ENCODE peak calls at places on chromosomes 12 and 14, in seven cellular contexts. W is posterior cingulate gyrus; Y is occipital lobe; H is central memory CD4-positive, alpha-beta T cell; A is MCF 10A; B is HT1080; I is activated T-cell treated with anti-CD3 and anti-CD28 coated beads, Interleukin-2, amount 50 U/mL, for 72 hours. D is an unnamed sample.

GRCh38 chr12:98492580-98493140 is 22.7 kb upstream of the TMPO start:
- DNase-seq in W (no peak), Y (no peak), H (no peak), A (no peak), B (no peak), I (no peak), D (no peak)

GRCh38 chr14:78104130-78104529 is 66.0 kb upstream of the NRXN3 start:
- DNase-seq in W (no peak), Y (no peak), H (no peak), A (no peak), B (no peak), I (no peak), D (no peak)

GRCh38 chr14:68241862-68242490 is 422.4 kb downstream of the RAD51B start:
- DNase-seq in W (no peak), Y (no peak), H (no peak), A (no peak), B (no peak), I (no peak), D (no peak)

GRCh38 chr12:94100254-94100653 is 48.1 kb upstream of the PLXNC1 start:
- DNase-seq in W (no peak), Y (no peak), H (no peak), A (peak; percentile 98), B (peak; percentile 94), I (peak; percentile 76), D (peak; percentile 63)

GRCh38 chr12:65695077-65695865 is 129.0 kb upstream of the HMGA2 start:
- DNase-seq in W (no peak), Y (no peak), H (no peak), A (peak; percentile 96), B (peak; percentile 98), I (no peak), D (peak; percentile 99)

GRCh38 chr12:57887631-57888406 is 41.3 kb upstream of the CTDSP2 start:
- DNase-seq in W (no peak), Y (peak; percentile 49), H (no peak), A (peak; percentile 80), B (no peak), I (no peak), D (peak; percentile 40)

GRCh38 chr12:112194601-112195247 is 69.4 kb downstream of the TRAFD1 start:
- DNase-seq in W (no peak), Y (no peak), H (no peak), A (no peak), B (no peak), I (no peak), D (no peak)

GRCh38 chr12:12718853-12719252 is 1.7 kb downstream of the CDKN1B start:
- DNase-seq in W (no peak), Y (no peak), H (no peak), A (peak; percentile 48), B (peak; percentile 42), I (peak; percentile 26), D (no peak)

GRCh38 chr12:56221233-56221756 is 427 bp downstream of the RNF41 start:
- DNase-seq in W (peak; percentile 32), Y (no peak), H (no peak), A (peak; percentile 58), B (peak; percentile 47), I (peak; percentile 18), D (peak; percentile 48)

GRCh38 chr12:45051490-45052105 is 699 bp upstream of the DBX2 start:
- DNase-seq in W (no peak), Y (no peak), H (no peak), A (peak; percentile 2), B (peak; percentile 7), I (no peak), D (no peak)

GRCh38 chr12:52278931-52279682 is 4.7 kb downstream of the KRT86 start:
- DNase-seq in W (peak; percentile 84), Y (peak; percentile 51), H (peak; percentile 53), A (peak; percentile 77), B (no peak), I (peak; percentile 75), D (peak; percentile 61)

GRCh38 chr12:56998981-56999380 is 7.4 kb downstream of the ZBTB39 start:
- DNase-seq in W (no peak), Y (no peak), H (no peak), A (no peak), B (no peak), I (peak; percentile 72), D (no peak)